ENCODE peak calls at places on chromosomes 13 and 19, in nine cellular contexts. H is cardiac muscle cell; I is hepatocyte; Y is GM23248; A is GM23338; Z is HepG2; F is uterus; N is CD8-positive, alpha-beta T cell; E is astrocyte. Q is an unnamed sample. For H3K4me1, the result is how much of the 10 kb centered on the place peaks cover.

GRCh38 chr19:32224371-32225244 is 120.8 kb upstream of the ZNF507 start:
- DNase-seq in H (peak), I (peak), Y (peak), A (peak), Z (peak), F (peak), N (peak), E (peak), Q (peak)

GRCh38 chr13:36370108-36370429 is 23.9 kb upstream of the SPART start:
- DNase-seq in H (no peak), I (no peak), Y (no peak), A (no peak), Z (no peak), F (peak), N (no peak), E (peak), Q (peak)

GRCh38 chr13:113927661-113928581 is 46.0 kb downstream of the C13orf46 start:
- DNase-seq in H (no peak), I (peak), Y (peak), A (no peak), Z (no peak), F (peak), N (no peak), E (peak), Q (peak)

GRCh38 chr19:47511681-47512080 is 3.2 kb downstream of the NAPA start:
- DNase-seq in H (no peak), I (no peak), Y (peak), A (no peak), Z (no peak), F (peak), N (no peak), E (no peak), Q (no peak)

GRCh38 chr13:45333973-45334922 is 6.7 kb downstream of the TPT1 start:
- DNase-seq in H (no peak), I (no peak), Y (peak), A (peak), Z (no peak), F (no peak), N (peak), E (peak), Q (no peak)

GRCh38 chr13:101454767-101455166 is 2.3 kb downstream of the ITGBL1 start:
- DNase-seq in H (no peak), I (no peak), Y (peak), A (no peak), Z (no peak), F (no peak), N (no peak), E (peak), Q (no peak)

GRCh38 chr13:31334994-31335549 is 135.3 kb downstream of the B3GLCT start:
- DNase-seq in H (no peak), I (no peak), Y (no peak), A (no peak), Z (no peak), F (no peak), N (no peak), E (no peak), Q (no peak)

GRCh38 chr13:86446311-86446710 is 647.1 kb upstream of the SLITRK6 start:
- DNase-seq in H (no peak), I (no peak), Y (peak), A (peak), Z (no peak), F (no peak), N (no peak), E (peak), Q (no peak)

GRCh38 chr19:44260695-44261446 is 1.2 kb downstream of the ZNF233 start:
- DNase-seq in H (no peak), I (no peak), Y (peak), A (no peak), Z (peak), F (no peak), N (no peak), E (no peak), Q (no peak)

GRCh38 chr19:15324791-15325519 is 7.4 kb downstream of the BRD4 start:
- DNase-seq in H (peak), I (no peak), Y (no peak), A (no peak), Z (no peak), F (no peak), N (peak), E (no peak), Q (no peak)

GRCh38 chr13:29935309-29935981 is 85.0 kb upstream of the UBL3 start:
- DNase-seq in H (no peak), I (no peak), Y (no peak), A (no peak), Z (no peak), F (no peak), N (peak), E (no peak), Q (no peak)

GRCh38 chr19:39843919-39844793 is 2.0 kb downstream of the FBL start:
- DNase-seq in H (peak), I (peak), Y (peak), A (peak), Z (peak), F (no peak), N (no peak), E (peak), Q (no peak)

GRCh38 chr13:95644611-95645052 is at the start of gene DZIP1:
- DNase-seq in H (peak), I (peak), Y (peak), A (peak), Z (peak), F (peak), N (no peak), E (peak), Q (peak)

GRCh38 chr13:97849305-97849704 is 104.2 kb upstream of the IPO5 start:
- DNase-seq in H (peak), I (peak), Y (peak), A (peak), Z (peak), F (no peak), N (no peak), E (peak), Q (no peak)

GRCh38 chr19:40321076-40321475 is 27.1 kb downstream of the C19orf47 start:
- DNase-seq in H (no peak), I (no peak), Y (no peak), A (no peak), Z (no peak), F (no peak), N (no peak), E (no peak), Q (no peak)

GRCh38 chr19:16836115-16836905 is 7.1 kb downstream of the SIN3B start:
- DNase-seq in H (no peak), I (no peak), Y (peak), A (peak), Z (no peak), F (peak), N (no peak), E (no peak), Q (no peak)

GRCh38 chr19:52963229-52963760 is 614 bp upstream of the ZNF816 start:
- DNase-seq in H (peak), I (peak), Y (no peak), A (peak), Z (peak), F (no peak), N (no peak), E (no peak), Q (peak)

GRCh38 chr19:10634881-10635463 is 9.6 kb downstream of the SLC44A2 start:
- DNase-seq in H (no peak), I (no peak), Y (no peak), A (peak), Z (no peak), F (no peak), N (no peak), E (no peak), Q (no peak)

GRCh38 chr13:72025836-72026235 is 158.8 kb upstream of the DACH1 start:
- DNase-seq in H (no peak), I (no peak), Y (no peak), A (no peak), Z (no peak), F (no peak), N (no peak), E (peak), Q (no peak)

GRCh38 chr19:50300814-50301606 is 28.2 kb downstream of the KCNC3 start:
- DNase-seq in H (no peak), I (no peak), Y (peak), A (no peak), Z (peak), F (no peak), N (no peak), E (peak), Q (no peak)

GRCh38 chr13:89380101-89380500 is 1708.9 kb downstream of the SLITRK5 start:
- DNase-seq in H (no peak), I (peak), Y (no peak), A (no peak), Z (peak), F (no peak), N (no peak), E (peak), Q (no peak)

GRCh38 chr13:76223999-76224398 is 587.9 kb downstream of the LMO7 start:
- DNase-seq in H (no peak), I (no peak), Y (no peak), A (no peak), Z (no peak), F (no peak), N (no peak), E (no peak), Q (no peak)

GRCh38 chr13:80437212-80437611 is 96.3 kb upstream of the SPRY2 start:
- DNase-seq in H (no peak), I (no peak), Y (no peak), A (no peak), Z (no peak), F (no peak), N (no peak), E (no peak), Q (no peak)

GRCh38 chr13:33281951-33282595 is 3.5 kb downstream of the STARD13 start:
- DNase-seq in H (no peak), I (no peak), Y (peak), A (no peak), Z (no peak), F (no peak), N (no peak), E (peak), Q (no peak)

GRCh38 chr19:58560007-58560887 is 1.8 kb upstream of the UBE2M start:
- DNase-seq in H (no peak), I (peak), Y (peak), A (no peak), Z (no peak), F (no peak), N (no peak), E (no peak), Q (peak)

GRCh38 chr19:30174357-30174645 is 197.9 kb upstream of the ZNF536 start:
- DNase-seq in H (no peak), I (no peak), Y (no peak), A (no peak), Z (no peak), F (no peak), N (no peak), E (no peak), Q (no peak)

GRCh38 chr19:18651738-18652137 is 14.9 kb downstream of the KLHL26 start:
- DNase-seq in H (no peak), I (no peak), Y (no peak), A (no peak), Z (no peak), F (no peak), N (no peak), E (no peak), Q (no peak)
- H3K4me1 ChIP-seq in H (under half), I (under half), Y (under half), A (under half), Z (under half), F (under half), N (under half), E (under half), Q (half or more)

GRCh38 chr19:19384486-19384885 is 21.0 kb upstream of the GATAD2A start:
- DNase-seq in H (no peak), I (no peak), Y (no peak), A (peak), Z (no peak), F (no peak), N (no peak), E (no peak), Q (no peak)

GRCh38 chr19:19386373-19386869 is 19.1 kb upstream of the GATAD2A start:
- DNase-seq in H (no peak), I (no peak), Y (peak), A (peak), Z (no peak), F (no peak), N (no peak), E (no peak), Q (no peak)

GRCh38 chr19:19385131-19385899 is 20.2 kb upstream of the GATAD2A start:
- DNase-seq in H (peak), I (peak), Y (peak), A (peak), Z (peak), F (peak), N (peak), E (peak), Q (peak)

GRCh38 chr19:19387108-19387507 is 18.4 kb upstream of the GATAD2A start:
- DNase-seq in H (no peak), I (no peak), Y (no peak), A (no peak), Z (no peak), F (no peak), N (no peak), E (no peak), Q (no peak)

GRCh38 chr19:19385900-19386339 is 19.6 kb upstream of the GATAD2A start:
- DNase-seq in H (peak), I (no peak), Y (no peak), A (peak), Z (no peak), F (no peak), N (peak), E (no peak), Q (no peak)
- H3K4me3 ChIP-seq in H (peak), I (peak), Y (peak), A (peak), Z (peak), F (peak), N (peak), E (peak), Q (peak)

DNA sequence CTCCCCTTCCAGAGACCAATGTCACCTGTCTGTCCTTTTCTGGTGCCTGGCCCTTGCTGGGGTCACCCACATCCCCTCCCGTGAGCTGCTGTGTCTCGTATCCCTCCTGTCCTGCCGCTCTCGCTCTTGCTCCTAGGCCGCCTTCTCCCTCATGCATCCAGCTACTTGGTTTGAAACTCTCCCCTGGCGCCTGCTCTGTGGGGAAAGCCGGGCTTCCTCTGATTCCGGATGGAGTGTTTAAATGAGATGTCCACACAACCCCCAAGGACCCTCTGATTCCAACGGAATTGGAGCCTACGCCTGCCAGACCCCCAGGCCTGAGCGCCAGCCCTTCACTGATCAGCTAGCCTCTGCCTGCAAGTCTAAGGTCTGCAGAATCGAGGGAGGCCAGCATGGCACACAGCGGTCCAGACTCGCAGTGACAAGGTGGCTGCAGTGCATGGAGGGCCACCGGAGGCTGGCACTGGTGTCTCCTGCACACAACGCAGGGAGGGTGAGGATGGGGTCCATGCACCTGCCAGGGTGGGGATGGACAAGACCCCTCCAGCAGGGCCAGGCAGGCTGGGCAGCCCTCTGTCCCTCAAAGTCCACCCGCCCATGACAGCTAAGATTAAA is 47.2 kb downstream of the RFX2 start:
- DNase-seq in H (no peak), I (no peak), Y (no peak), A (no peak), Z (no peak), F (peak), N (no peak), E (no peak), Q (no peak)
- H3K27ac ChIP-seq in H (no peak), I (no peak), Y (no peak), A (no peak), Z (no peak), F (peak), N (no peak), E (no peak), Q (peak)

DNA sequence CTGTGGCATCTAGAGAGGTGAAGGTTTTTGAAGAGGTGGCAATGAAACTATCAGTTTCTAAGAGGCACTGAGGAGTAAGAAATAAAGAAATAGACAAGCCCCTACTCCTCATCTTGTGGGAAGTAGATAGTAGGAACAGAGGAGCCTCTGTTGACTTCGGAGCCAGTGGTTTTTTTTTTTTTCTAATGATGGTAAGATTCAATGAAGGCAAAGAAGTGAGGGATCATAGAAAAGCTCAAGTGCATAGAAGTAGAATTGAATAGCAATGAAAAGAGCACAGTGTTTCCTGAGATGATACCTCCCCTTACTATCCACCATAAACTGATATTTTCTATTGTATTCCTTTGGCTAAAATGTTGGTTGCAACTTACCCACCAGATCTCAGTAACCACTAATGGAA is 46.3 kb downstream of the FREM2 start:
- DNase-seq in H (no peak), I (no peak), Y (no peak), A (no peak), Z (no peak), F (no peak), N (no peak), E (no peak), Q (no peak)
- H3K4me1 ChIP-seq in H (under half), I (under half), Y (under half), A (under half), Z (under half), F (under half), N (under half), E (under half), Q (under half)

GRCh38 chr19:3405261-3405653 is 38.9 kb downstream of the NFIC start:
- DNase-seq in H (no peak), I (no peak), Y (no peak), A (no peak), Z (no peak), F (no peak), N (no peak), E (no peak), Q (no peak)
- H3K4me3 ChIP-seq in H (no peak), I (no peak), Y (peak), A (no peak), Z (no peak), F (peak), N (no peak), E (no peak), Q (peak)

DNA sequence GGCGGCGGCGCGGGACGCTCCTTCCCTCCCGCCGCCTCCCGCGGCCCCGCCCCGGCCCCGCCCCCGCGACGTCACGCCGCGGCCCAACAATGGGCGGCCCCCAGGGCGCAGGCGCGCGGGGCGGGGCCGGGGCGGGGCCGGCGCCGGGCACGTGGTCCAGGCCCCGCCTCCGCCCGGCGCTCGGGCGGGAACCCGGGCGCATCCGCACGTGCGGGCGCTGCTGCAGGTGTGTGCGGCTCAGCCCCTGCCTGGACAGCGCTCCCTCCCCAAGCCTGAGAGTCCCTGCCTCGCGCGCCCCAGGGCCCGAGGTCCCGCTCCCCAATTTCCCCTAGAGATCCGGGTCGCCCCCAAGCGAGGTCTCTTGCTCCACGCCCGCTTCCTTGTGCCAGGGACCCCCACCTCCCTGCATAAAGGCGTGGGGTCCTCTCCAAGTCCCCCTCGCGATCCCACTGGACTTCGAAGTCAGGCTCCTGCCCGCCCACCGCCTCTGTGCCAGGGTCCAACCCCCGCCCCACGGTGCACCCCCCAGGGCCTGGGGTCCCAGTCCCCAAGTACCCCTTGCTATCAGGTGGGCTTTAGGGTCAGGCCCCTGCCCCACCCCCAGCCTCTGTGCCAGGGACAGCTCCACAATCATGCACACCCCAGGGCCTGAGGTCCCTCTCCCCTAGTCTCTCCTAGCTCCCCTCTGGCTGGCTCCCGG is at the start of gene MEX3D:
- DNase-seq in H (peak), I (peak), Y (peak), A (peak), Z (peak), F (peak), N (peak), E (peak), Q (peak)
- H3K27ac ChIP-seq in H (peak), I (peak), Y (peak), A (no peak), Z (no peak), F (peak), N (no peak), E (peak), Q (peak)

DNA sequence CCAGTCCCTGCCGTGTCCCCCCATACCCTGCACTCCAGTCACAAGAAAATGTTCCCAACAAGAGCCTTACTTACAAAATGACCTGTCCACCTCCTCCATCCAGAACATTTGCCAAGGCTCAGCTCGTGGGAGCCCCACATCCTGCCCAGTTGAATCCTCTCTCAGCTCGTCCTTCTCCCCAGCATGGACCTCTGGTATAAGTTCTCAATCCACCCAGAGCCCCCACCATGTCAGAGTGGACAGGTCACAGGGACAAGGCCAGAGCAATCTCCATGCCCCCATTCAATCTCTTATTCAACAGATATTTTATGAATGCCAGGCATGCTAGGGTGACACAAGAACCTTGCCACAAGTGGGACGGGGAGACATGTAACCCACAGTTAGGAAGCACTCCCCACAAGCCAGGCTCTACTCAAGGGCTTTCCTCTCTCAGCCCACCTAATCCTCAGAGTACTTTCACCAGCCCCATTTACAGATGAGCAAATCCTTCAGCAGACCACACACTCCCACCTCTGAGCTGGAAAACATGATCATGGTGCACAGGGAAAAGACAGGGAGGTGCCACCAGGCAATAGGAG is 15.1 kb downstream of the DEDD2 start:
- DNase-seq in H (no peak), I (no peak), Y (no peak), A (no peak), Z (no peak), F (no peak), N (peak), E (no peak), Q (no peak)
- H3K4me1 ChIP-seq in H (under half), I (under half), Y (under half), A (under half), Z (under half), F (under half), N (half or more), E (under half), Q (under half)

GRCh38 chr19:33522371-33522662 is 726 bp upstream of the PEPD start:
- DNase-seq in H (no peak), I (no peak), Y (no peak), A (no peak), Z (no peak), F (no peak), N (no peak), E (no peak), Q (no peak)
- H3K4me3 ChIP-seq in H (peak), I (peak), Y (peak), A (peak), Z (peak), F (peak), N (peak), E (peak), Q (peak)